ENCODE peak calls at places on chromosomes 12 and 14, in five cellular contexts. K, H, Q, R and P are unnamed samples.

GRCh38 chr12:66746489-66747201 is 67.8 kb upstream of the GRIP1 start:
- DNase-seq in K (no peak), H (no peak), Q (no peak), R (no peak), P (no peak)

GRCh38 chr12:55925870-55926737 is 1.6 kb downstream of the PYM1 start:
- DNase-seq in K (no peak), H (no peak), Q (no peak), R (no peak), P (no peak)

GRCh38 chr12:74185360-74185759 is 352.3 kb upstream of the ATXN7L3B start:
- DNase-seq in K (no peak), H (no peak), Q (no peak), R (no peak), P (no peak)

GRCh38 chr12:85509857-85510256 is 229.8 kb downstream of the ALX1 start:
- DNase-seq in K (no peak), H (no peak), Q (no peak), R (no peak), P (no peak)

GRCh38 chr14:32809255-32809654 is 129.4 kb upstream of the NPAS3 start:
- DNase-seq in K (no peak), H (no peak), Q (no peak), R (no peak), P (no peak)

GRCh38 chr12:46386877-46387629 is 14.5 kb upstream of the SLC38A2 start:
- DNase-seq in K (peak; percentile 33), H (peak; percentile 82), Q (no peak), R (no peak), P (peak; percentile 31)

GRCh38 chr14:57865450-57866198 is at the start of gene SLC35F4:
- DNase-seq in K (no peak), H (no peak), Q (no peak), R (peak; percentile 33), P (peak; percentile 13)

GRCh38 chr14:61475316-61475715 is 153.9 kb downstream of the PRKCH start:
- DNase-seq in K (no peak), H (no peak), Q (no peak), R (no peak), P (no peak)

GRCh38 chr12:12622418-12622817 is 10.7 kb downstream of the CREBL2 start:
- DNase-seq in K (no peak), H (no peak), Q (no peak), R (no peak), P (no peak)

GRCh38 chr14:59189822-59190368 is 1.4 kb downstream of the DAAM1 start:
- DNase-seq in K (peak; percentile 89), H (peak; percentile 89), Q (peak; percentile 82), R (peak; percentile 83), P (peak; percentile 89)

GRCh38 chr14:99566390-99567354 is 37.3 kb downstream of the CCDC85C start:
- DNase-seq in K (no peak), H (no peak), Q (no peak), R (no peak), P (no peak)

GRCh38 chr12:93180566-93180965 is 197.2 kb upstream of the NUDT4 start:
- DNase-seq in K (no peak), H (no peak), Q (no peak), R (no peak), P (no peak)

GRCh38 chr14:101761881-101762529 is 496 bp downstream of the PPP2R5C start:
- DNase-seq in K (peak; percentile 44), H (peak; percentile 90), Q (no peak), R (peak; percentile 69), P (no peak)

GRCh38 chr12:108553799-108554198 is 7.2 kb downstream of the SART3 start:
- DNase-seq in K (no peak), H (no peak), Q (no peak), R (no peak), P (no peak)

GRCh38 chr12:104507672-104508071 is 50.9 kb downstream of the CHST11 start:
- DNase-seq in K (no peak), H (no peak), Q (no peak), R (no peak), P (no peak)

GRCh38 chr14:90849787-90850444 is 33.7 kb upstream of the TTC7B start:
- DNase-seq in K (no peak), H (no peak), Q (no peak), R (no peak), P (no peak)

GRCh38 chr14:92986254-92987147 is 63.6 kb downstream of the CHGA start:
- DNase-seq in K (peak; percentile 84), H (peak; percentile 64), Q (no peak), R (peak; percentile 53), P (no peak)

GRCh38 chr12:131024721-131025120 is 71.0 kb downstream of the ADGRD1 start:
- DNase-seq in K (no peak), H (no peak), Q (no peak), R (no peak), P (no peak)

GRCh38 chr14:77760381-77761204 is at the start of gene SNW1:
- DNase-seq in K (peak; percentile 93), H (peak; percentile 97), Q (peak; percentile 89), R (peak; percentile 90), P (peak; percentile 97)

GRCh38 chr14:94619297-94619696 is 7.1 kb downstream of the SERPINA3 start:
- DNase-seq in K (no peak), H (peak; percentile 32), Q (no peak), R (no peak), P (no peak)

GRCh38 chr14:92740440-92740839 is 8.0 kb downstream of the LGMN start:
- DNase-seq in K (no peak), H (no peak), Q (no peak), R (no peak), P (no peak)

GRCh38 chr14:24630872-24631477 is 3.0 kb downstream of the GZMB start:
- DNase-seq in K (peak; percentile 49), H (no peak), Q (no peak), R (no peak), P (no peak)

GRCh38 chr12:79407671-79408622 is 282.8 kb downstream of the PAWR start:
- DNase-seq in K (peak; percentile 41), H (no peak), Q (peak; percentile 55), R (peak; percentile 54), P (no peak)

GRCh38 chr12:89731064-89731463 is 22.4 kb upstream of the ATP2B1 start:
- DNase-seq in K (no peak), H (no peak), Q (no peak), R (no peak), P (no peak)

GRCh38 chr12:53817021-53817389 is 65.2 kb upstream of the CISTR start:
- DNase-seq in K (no peak), H (no peak), Q (no peak), R (no peak), P (no peak)

GRCh38 chr14:90870950-90871604 is 54.8 kb upstream of the TTC7B start:
- DNase-seq in K (no peak), H (no peak), Q (no peak), R (no peak), P (no peak)

GRCh38 chr14:28767239-28767850 is 758 bp downstream of the FOXG1 start:
- DNase-seq in K (no peak), H (no peak), Q (no peak), R (no peak), P (no peak)
- H3K27me3 ChIP-seq in K (peaks cover 6% of the 10 kb centered on the region), H (peaks cover 8% of the 10 kb centered on the region), Q (peaks cover 44% of the 10 kb centered on the region), R (no peaks in the 10 kb centered on the region), P (peaks cover 29% of the 10 kb centered on the region)

GRCh38 chr12:117444781-117445180 is 83.4 kb upstream of the NOS1 start:
- DNase-seq in K (no peak), H (no peak), Q (no peak), R (no peak), P (no peak)
- H3K27me3 ChIP-seq in K (no peaks in the 10 kb centered on the region), H (no peaks in the 10 kb centered on the region), Q (no peaks in the 10 kb centered on the region), R (no peaks in the 10 kb centered on the region), P (no peaks in the 10 kb centered on the region)

DNA sequence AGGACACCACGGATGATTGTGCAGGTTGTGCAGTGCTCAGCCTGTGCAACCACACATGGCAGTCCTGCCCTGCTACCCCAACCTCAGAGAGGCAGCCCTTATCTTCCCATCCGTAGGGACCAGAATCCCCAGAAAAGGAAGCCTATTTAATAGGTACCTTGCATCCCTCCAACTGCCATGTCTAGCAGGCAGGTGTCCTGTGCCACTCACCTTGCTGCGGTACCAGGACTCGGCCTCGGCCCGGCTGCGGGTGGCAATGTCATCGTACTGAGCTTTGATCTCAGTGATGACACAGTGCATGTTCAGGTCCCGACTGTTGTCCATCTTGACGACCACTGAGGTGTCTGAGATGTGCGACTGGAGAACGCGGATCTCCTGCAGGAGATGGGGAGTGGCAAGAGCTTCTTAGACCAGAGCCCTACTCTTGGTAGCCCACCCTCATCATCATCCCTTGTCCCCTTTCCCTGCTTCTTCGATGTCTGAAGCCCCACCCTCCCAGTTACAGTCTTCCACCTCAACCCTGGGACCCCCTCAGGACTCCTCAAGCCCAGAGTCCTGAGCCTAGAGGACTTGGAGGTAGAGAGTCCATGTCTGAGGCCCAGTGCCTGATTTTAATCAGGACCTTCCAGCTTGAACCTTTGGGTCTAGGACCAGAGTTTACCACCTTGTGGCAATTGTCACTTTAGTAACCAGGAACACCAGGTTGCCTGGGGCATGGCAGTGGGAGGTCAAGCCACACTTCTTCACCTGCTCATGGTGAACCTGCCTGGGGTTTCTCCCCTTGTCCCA is 20.5 kb downstream of the KRT7 start:
- DNase-seq in K (peak; percentile 11), H (peak; percentile 51), Q (no peak), R (no peak), P (no peak)
- H3K27me3 ChIP-seq in K (no peaks in the 10 kb centered on the region), H (no peaks in the 10 kb centered on the region), Q (peaks cover 12% of the 10 kb centered on the region), R (no peaks in the 10 kb centered on the region), P (no peaks in the 10 kb centered on the region)

GRCh38 chr14:73782623-73783022 is 68.4 kb upstream of the PNMA1 start:
- DNase-seq in K (no peak), H (peak; percentile 29), Q (no peak), R (no peak), P (no peak)
- H3K27me3 ChIP-seq in K (no peaks in the 10 kb centered on the region), H (no peaks in the 10 kb centered on the region), Q (peaks cover 19% of the 10 kb centered on the region), R (no peaks in the 10 kb centered on the region), P (no peaks in the 10 kb centered on the region)